ENCODE peak calls at places on chromosome 19, in six cellular contexts. One of them, this sample, is unnamed.

GRCh38 chr19:2315121-2315817 is 7.3 kb upstream of the LINGO3 start:
- DNase-seq in spleen: no peak
- DNase-seq in H1: no peak
- DNase-seq in sigmoid colon: no peak
- DNase-seq in HCT116: no peak
- DNase-seq in tibial nerve: no peak
- DNase-seq in this sample: no peak

GRCh38 chr19:40006273-40006691 is 9.4 kb downstream of the ZNF546 start:
- DNase-seq in spleen: no peak
- DNase-seq in H1: no peak
- DNase-seq in sigmoid colon: no peak
- DNase-seq in HCT116: no peak
- DNase-seq in tibial nerve: no peak
- DNase-seq in this sample: no peak

GRCh38 chr19:7863971-7864718 is 10.0 kb downstream of the PRR36 start:
- DNase-seq in spleen: no peak
- DNase-seq in H1: no peak
- DNase-seq in sigmoid colon: no peak
- DNase-seq in HCT116: no peak
- DNase-seq in tibial nerve: no peak
- DNase-seq in this sample: no peak

GRCh38 chr19:35790981-35791813 is 15.8 kb downstream of the ARHGAP33 start:
- DNase-seq in spleen: no peak
- DNase-seq in H1: no peak
- DNase-seq in sigmoid colon: peak
- DNase-seq in HCT116: no peak
- DNase-seq in tibial nerve: no peak
- DNase-seq in this sample: no peak

GRCh38 chr19:46660008-46660517 is 919 bp downstream of the DACT3 start:
- DNase-seq in spleen: peak
- DNase-seq in H1: no peak
- DNase-seq in sigmoid colon: peak
- DNase-seq in HCT116: no peak
- DNase-seq in tibial nerve: no peak
- DNase-seq in this sample: no peak

GRCh38 chr19:57434386-57435061 is 601 bp upstream of the ZNF749 start:
- DNase-seq in spleen: no peak
- DNase-seq in H1: no peak
- DNase-seq in sigmoid colon: no peak
- DNase-seq in HCT116: no peak
- DNase-seq in tibial nerve: no peak
- DNase-seq in this sample: no peak

GRCh38 chr19:4295972-4296771 is 6.0 kb downstream of the TMIGD2 start:
- DNase-seq in spleen: no peak
- DNase-seq in H1: no peak
- DNase-seq in sigmoid colon: no peak
- DNase-seq in HCT116: no peak
- DNase-seq in tibial nerve: no peak
- DNase-seq in this sample: no peak

GRCh38 chr19:14102102-14102696 is 11.6 kb upstream of the SAMD1 start:
- DNase-seq in spleen: no peak
- DNase-seq in H1: no peak
- DNase-seq in sigmoid colon: no peak
- DNase-seq in HCT116: no peak
- DNase-seq in tibial nerve: no peak
- DNase-seq in this sample: no peak

GRCh38 chr19:2982983-2983350 is 5.6 kb downstream of the TLE6 start:
- DNase-seq in spleen: no peak
- DNase-seq in H1: no peak
- DNase-seq in sigmoid colon: peak
- DNase-seq in HCT116: no peak
- DNase-seq in tibial nerve: peak
- DNase-seq in this sample: peak

GRCh38 chr19:43735957-43736356 is 18.8 kb downstream of the SMG9 start:
- DNase-seq in spleen: no peak
- DNase-seq in H1: no peak
- DNase-seq in sigmoid colon: no peak
- DNase-seq in HCT116: no peak
- DNase-seq in tibial nerve: no peak
- DNase-seq in this sample: no peak

GRCh38 chr19:46731007-46731501 is 14.1 kb upstream of the PRKD2 start:
- DNase-seq in spleen: peak
- DNase-seq in H1: no peak
- DNase-seq in sigmoid colon: no peak
- DNase-seq in HCT116: no peak
- DNase-seq in tibial nerve: no peak
- DNase-seq in this sample: no peak

GRCh38 chr19:35757231-35757748 is 461 bp upstream of the HSPB6 start:
- DNase-seq in spleen: peak
- DNase-seq in H1: no peak
- DNase-seq in sigmoid colon: peak
- DNase-seq in HCT116: no peak
- DNase-seq in tibial nerve: peak
- DNase-seq in this sample: peak

GRCh38 chr19:947707-948533 is 22.1 kb downstream of the ARID3A start:
- DNase-seq in spleen: peak
- DNase-seq in H1: no peak
- DNase-seq in sigmoid colon: peak
- DNase-seq in HCT116: no peak
- DNase-seq in tibial nerve: peak
- DNase-seq in this sample: peak

GRCh38 chr19:54201172-54201701 is 579 bp downstream of the RPS9 start:
- DNase-seq in spleen: peak
- DNase-seq in H1: no peak
- DNase-seq in sigmoid colon: no peak
- DNase-seq in HCT116: no peak
- DNase-seq in tibial nerve: no peak
- DNase-seq in this sample: peak

GRCh38 chr19:3367572-3368440 is 1.4 kb downstream of the NFIC start:
- DNase-seq in spleen: no peak
- DNase-seq in H1: no peak
- DNase-seq in sigmoid colon: no peak
- DNase-seq in HCT116: no peak
- DNase-seq in tibial nerve: no peak
- DNase-seq in this sample: no peak

DNA sequence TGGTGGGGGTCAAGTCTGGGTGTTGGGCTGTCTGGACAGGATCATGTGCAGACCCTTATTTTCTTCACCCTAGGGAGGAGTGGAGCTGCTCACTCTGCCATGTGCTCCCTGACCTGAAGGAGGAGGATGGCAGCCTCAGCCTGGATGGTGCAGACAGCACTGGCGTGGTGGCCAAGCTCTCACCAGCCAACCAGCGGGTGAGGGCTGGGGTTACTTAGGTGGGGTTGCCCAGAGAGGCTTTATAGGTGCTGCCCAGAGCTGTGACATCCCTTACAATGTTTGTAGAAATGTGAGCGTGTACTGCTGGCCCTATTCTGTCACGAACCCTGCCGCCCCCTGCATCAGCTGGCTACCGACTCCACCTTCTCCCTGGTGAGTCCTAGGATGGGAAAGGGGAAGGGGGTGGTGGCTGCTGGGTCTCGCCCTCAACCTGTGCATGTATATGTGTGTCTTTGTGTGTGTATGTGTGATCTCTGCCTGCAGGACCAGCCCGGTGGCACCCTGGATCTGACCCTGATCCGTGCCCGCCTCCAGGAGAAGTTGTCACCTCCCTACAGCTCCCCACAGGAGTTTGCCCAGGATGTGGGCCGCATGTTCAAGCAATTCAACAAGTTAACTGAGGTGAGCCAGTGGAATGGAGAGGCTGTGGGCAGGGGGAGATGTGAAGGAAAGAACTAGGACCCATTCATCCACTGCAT is 5.1 kb downstream of the CHMP2A start:
- DNase-seq in spleen: no peak
- DNase-seq in H1: no peak
- DNase-seq in sigmoid colon: peak
- DNase-seq in HCT116: no peak
- DNase-seq in tibial nerve: no peak
- DNase-seq in this sample: no peak
- TF ChIP-seq POLR2A in spleen: no peak
- TF ChIP-seq POLR2A in H1: no peak
- TF ChIP-seq POLR2A in sigmoid colon: no peak
- TF ChIP-seq POLR2A in HCT116: no peak
- TF ChIP-seq POLR2A in tibial nerve: no peak
- TF ChIP-seq POLR2A in this sample: no peak

DNA sequence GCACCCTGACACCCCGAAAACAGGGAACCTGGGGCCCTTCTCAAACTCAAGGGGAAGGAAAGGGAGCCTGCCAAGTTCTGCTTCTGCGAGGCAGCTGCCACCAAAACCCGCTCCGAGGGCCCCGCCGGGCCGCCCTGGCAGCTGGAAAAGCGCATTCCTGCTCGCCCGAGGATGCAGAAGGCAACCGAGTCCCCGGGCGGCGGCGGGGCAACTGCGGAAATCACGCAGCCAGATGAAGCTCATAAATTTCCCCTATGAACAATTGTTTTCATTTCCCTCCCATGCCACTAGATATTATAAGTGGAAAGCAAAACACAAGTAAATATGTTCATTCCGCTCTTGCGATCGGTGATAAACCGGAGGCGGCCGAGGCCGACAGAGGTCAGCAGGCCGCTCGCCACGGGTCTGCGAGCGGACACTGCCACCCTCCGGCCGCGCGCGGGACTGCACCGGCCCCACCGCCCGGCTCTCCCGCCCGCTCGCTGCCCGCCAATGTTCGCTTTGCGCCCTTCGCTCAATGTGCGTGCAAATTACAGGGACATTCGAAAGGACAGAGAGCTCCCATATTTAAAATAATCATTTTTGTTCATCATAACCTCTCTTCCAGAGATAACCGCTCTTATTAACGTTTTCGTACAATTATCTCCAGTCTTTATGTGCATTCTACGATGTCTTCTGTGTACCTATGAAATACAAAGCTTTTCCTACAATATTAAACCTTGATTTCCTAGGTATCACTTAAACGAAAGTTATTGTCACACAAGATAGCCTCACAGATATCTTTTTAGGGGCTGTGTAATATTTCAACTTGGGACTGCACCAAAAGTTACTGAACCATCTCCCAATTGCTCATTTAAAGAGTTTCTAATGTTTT is 120.8 kb upstream of the ZNF507 start:
- DNase-seq in spleen: peak
- DNase-seq in H1: no peak
- DNase-seq in sigmoid colon: no peak
- DNase-seq in HCT116: no peak
- DNase-seq in tibial nerve: peak
- DNase-seq in this sample: peak
- H3K4me3 ChIP-seq in spleen: peak
- H3K4me3 ChIP-seq in H1: peak
- H3K4me3 ChIP-seq in sigmoid colon: peak
- H3K4me3 ChIP-seq in HCT116: no peak
- H3K4me3 ChIP-seq in tibial nerve: peak
- H3K4me3 ChIP-seq in this sample: no peak

GRCh38 chr19:41876847-41877489 is at the start of gene CD79A:
- DNase-seq in spleen: peak
- DNase-seq in H1: no peak
- DNase-seq in sigmoid colon: no peak
- DNase-seq in HCT116: no peak
- DNase-seq in tibial nerve: no peak
- DNase-seq in this sample: no peak
- TF ChIP-seq POLR2A in spleen: no peak
- TF ChIP-seq POLR2A in H1: no peak
- TF ChIP-seq POLR2A in sigmoid colon: no peak
- TF ChIP-seq POLR2A in HCT116: no peak
- TF ChIP-seq POLR2A in tibial nerve: no peak
- TF ChIP-seq POLR2A in this sample: no peak

GRCh38 chr19:55504981-55505380 is 16.7 kb downstream of the SSC5D start:
- DNase-seq in spleen: no peak
- DNase-seq in H1: no peak
- DNase-seq in sigmoid colon: no peak
- DNase-seq in HCT116: no peak
- DNase-seq in tibial nerve: no peak
- DNase-seq in this sample: no peak

GRCh38 chr19:55503447-55504251 is 15.4 kb downstream of the SSC5D start:
- DNase-seq in spleen: peak
- DNase-seq in H1: peak
- DNase-seq in sigmoid colon: peak
- DNase-seq in HCT116: peak
- DNase-seq in tibial nerve: peak
- DNase-seq in this sample: peak

GRCh38 chr19:55502197-55502952 is 14.1 kb downstream of the SSC5D start:
- DNase-seq in spleen: no peak
- DNase-seq in H1: no peak
- DNase-seq in sigmoid colon: no peak
- DNase-seq in HCT116: no peak
- DNase-seq in tibial nerve: no peak
- DNase-seq in this sample: no peak

GRCh38 chr19:55500368-55500952 is 12.2 kb downstream of the SSC5D start:
- DNase-seq in spleen: no peak
- DNase-seq in H1: no peak
- DNase-seq in sigmoid colon: no peak
- DNase-seq in HCT116: no peak
- DNase-seq in tibial nerve: no peak
- DNase-seq in this sample: no peak

DNA sequence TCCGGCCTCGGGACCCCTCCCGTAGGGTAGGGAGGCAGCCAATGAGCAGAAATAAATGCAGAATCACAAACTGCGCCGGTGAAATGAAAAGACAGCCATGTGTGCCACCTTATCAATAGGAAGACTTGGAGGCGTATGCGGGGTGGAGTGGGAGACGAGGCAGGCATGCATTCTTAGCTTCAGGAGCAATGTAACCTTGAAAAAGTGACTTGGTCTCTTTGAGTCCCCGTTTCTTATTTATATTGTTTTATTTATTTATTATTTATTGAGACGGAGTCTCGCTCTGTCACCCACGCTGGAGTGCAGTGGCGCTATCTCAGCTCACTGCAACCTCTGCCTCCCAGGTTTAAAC is 16.0 kb downstream of the SSC5D start:
- DNase-seq in spleen: no peak
- DNase-seq in H1: no peak
- DNase-seq in sigmoid colon: no peak
- DNase-seq in HCT116: no peak
- DNase-seq in tibial nerve: no peak
- DNase-seq in this sample: no peak
- H3K4me3 ChIP-seq in spleen: peak
- H3K4me3 ChIP-seq in H1: no peak
- H3K4me3 ChIP-seq in sigmoid colon: peak
- H3K4me3 ChIP-seq in HCT116: no peak
- H3K4me3 ChIP-seq in tibial nerve: peak
- H3K4me3 ChIP-seq in this sample: peak

DNA sequence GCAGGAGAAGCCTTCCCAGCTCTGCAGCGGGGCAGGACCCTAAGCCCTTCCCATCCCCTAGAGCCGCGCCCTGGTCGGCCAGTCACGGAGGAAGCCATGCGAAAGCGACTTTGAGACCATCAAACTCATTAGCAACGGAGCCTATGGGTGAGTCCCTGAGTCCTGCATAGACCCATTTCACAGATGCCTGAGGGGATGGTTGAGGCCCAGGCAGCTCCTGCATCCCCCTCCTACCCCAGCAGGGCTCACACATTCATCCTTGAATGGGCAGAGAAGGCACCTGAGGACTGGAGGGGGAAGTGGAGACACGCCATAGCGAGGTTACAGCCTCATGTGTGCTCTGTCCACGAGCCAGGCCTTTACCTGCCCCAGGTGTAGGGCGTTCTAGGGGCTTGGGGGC is 24.2 kb upstream of the PIK3R2 start:
- DNase-seq in spleen: no peak
- DNase-seq in H1: no peak
- DNase-seq in sigmoid colon: no peak
- DNase-seq in HCT116: no peak
- DNase-seq in tibial nerve: no peak
- DNase-seq in this sample: no peak
- TF ChIP-seq POLR2A in spleen: no peak
- TF ChIP-seq POLR2A in H1: no peak
- TF ChIP-seq POLR2A in sigmoid colon: no peak
- TF ChIP-seq POLR2A in HCT116: no peak
- TF ChIP-seq POLR2A in tibial nerve: no peak
- TF ChIP-seq POLR2A in this sample: no peak

GRCh38 chr19:17415107-17415506 is 4.7 kb upstream of the MVB12A start:
- DNase-seq in spleen: no peak
- DNase-seq in H1: no peak
- DNase-seq in sigmoid colon: no peak
- DNase-seq in HCT116: no peak
- DNase-seq in tibial nerve: no peak
- DNase-seq in this sample: no peak
- H3K4me3 ChIP-seq in spleen: no peak
- H3K4me3 ChIP-seq in H1: no peak
- H3K4me3 ChIP-seq in sigmoid colon: no peak
- H3K4me3 ChIP-seq in HCT116: no peak
- H3K4me3 ChIP-seq in tibial nerve: no peak
- H3K4me3 ChIP-seq in this sample: no peak

This sample was measured in right lobe of liver.